ENCODE peak calls at places on chromosomes 6 and 20, in four cellular contexts. One of them, this sample, is unnamed.

GRCh38 chr20:36128463-36129176 is 25.9 kb upstream of the EPB41L1 start:
- DNase-seq in T-helper 9 cell: no peak
- DNase-seq in CD8-positive, alpha-beta memory T cell: no peak
- DNase-seq in stimulated activated CD4-positive, alpha-beta T cell treated with anti-CD3 and anti-CD28 coated beads, Interleukin-12 subunit alpha, Interleukin-12 subunit beta, amount 100 ng/mL, for 4 hours: no peak
- DNase-seq in this sample: no peak

GRCh38 chr20:51696304-51697118 is 71.7 kb downstream of the ATP9A start:
- DNase-seq in T-helper 9 cell: no peak
- DNase-seq in CD8-positive, alpha-beta memory T cell: no peak
- DNase-seq in stimulated activated CD4-positive, alpha-beta T cell treated with anti-CD3 and anti-CD28 coated beads, Interleukin-12 subunit alpha, Interleukin-12 subunit beta, amount 100 ng/mL, for 4 hours: no peak
- DNase-seq in this sample: no peak

GRCh38 chr6:60670036-60670435 is 1616.0 kb downstream of the KHDRBS2 start:
- DNase-seq in T-helper 9 cell: no peak
- DNase-seq in CD8-positive, alpha-beta memory T cell: no peak
- DNase-seq in stimulated activated CD4-positive, alpha-beta T cell treated with anti-CD3 and anti-CD28 coated beads, Interleukin-12 subunit alpha, Interleukin-12 subunit beta, amount 100 ng/mL, for 4 hours: no peak
- DNase-seq in this sample: no peak

GRCh38 chr6:34916348-34916967 is 27.4 kb downstream of the ANKS1A start:
- DNase-seq in T-helper 9 cell: no peak
- DNase-seq in CD8-positive, alpha-beta memory T cell: no peak
- DNase-seq in stimulated activated CD4-positive, alpha-beta T cell treated with anti-CD3 and anti-CD28 coated beads, Interleukin-12 subunit alpha, Interleukin-12 subunit beta, amount 100 ng/mL, for 4 hours: no peak
- DNase-seq in this sample: no peak

GRCh38 chr6:95819939-95820338 is 195.8 kb upstream of the FUT9 start:
- DNase-seq in T-helper 9 cell: no peak
- DNase-seq in CD8-positive, alpha-beta memory T cell: no peak
- DNase-seq in stimulated activated CD4-positive, alpha-beta T cell treated with anti-CD3 and anti-CD28 coated beads, Interleukin-12 subunit alpha, Interleukin-12 subunit beta, amount 100 ng/mL, for 4 hours: no peak
- DNase-seq in this sample: no peak

GRCh38 chr6:108438918-108439317 is 121.8 kb upstream of the FOXO3 start:
- DNase-seq in T-helper 9 cell: no peak
- DNase-seq in CD8-positive, alpha-beta memory T cell: no peak
- DNase-seq in stimulated activated CD4-positive, alpha-beta T cell treated with anti-CD3 and anti-CD28 coated beads, Interleukin-12 subunit alpha, Interleukin-12 subunit beta, amount 100 ng/mL, for 4 hours: no peak
- DNase-seq in this sample: no peak

GRCh38 chr6:74871757-74872156 is 334.1 kb downstream of the COL12A1 start:
- DNase-seq in T-helper 9 cell: no peak
- DNase-seq in CD8-positive, alpha-beta memory T cell: no peak
- DNase-seq in stimulated activated CD4-positive, alpha-beta T cell treated with anti-CD3 and anti-CD28 coated beads, Interleukin-12 subunit alpha, Interleukin-12 subunit beta, amount 100 ng/mL, for 4 hours: no peak
- DNase-seq in this sample: no peak

GRCh38 chr6:116268589-116269293 is 11.0 kb downstream of the TSPYL1 start:
- DNase-seq in T-helper 9 cell: no peak
- DNase-seq in CD8-positive, alpha-beta memory T cell: no peak
- DNase-seq in stimulated activated CD4-positive, alpha-beta T cell treated with anti-CD3 and anti-CD28 coated beads, Interleukin-12 subunit alpha, Interleukin-12 subunit beta, amount 100 ng/mL, for 4 hours: no peak
- DNase-seq in this sample: no peak

GRCh38 chr6:151054304-151054703 is 185.5 kb upstream of the AKAP12 start:
- DNase-seq in T-helper 9 cell: no peak
- DNase-seq in CD8-positive, alpha-beta memory T cell: no peak
- DNase-seq in stimulated activated CD4-positive, alpha-beta T cell treated with anti-CD3 and anti-CD28 coated beads, Interleukin-12 subunit alpha, Interleukin-12 subunit beta, amount 100 ng/mL, for 4 hours: no peak
- DNase-seq in this sample: no peak

GRCh38 chr20:46710149-46710913 is 882 bp downstream of the SLC2A10 start:
- DNase-seq in T-helper 9 cell: no peak
- DNase-seq in CD8-positive, alpha-beta memory T cell: no peak
- DNase-seq in stimulated activated CD4-positive, alpha-beta T cell treated with anti-CD3 and anti-CD28 coated beads, Interleukin-12 subunit alpha, Interleukin-12 subunit beta, amount 100 ng/mL, for 4 hours: no peak
- DNase-seq in this sample: no peak

This sample was measured in stimulated activated naive CD4-positive, alpha-beta T cell treated with Interleukin-2 at 50 U/mL for 16 hours.